ENCODE peak calls at places on chromosomes 1 and 21, in seven cellular contexts. One of them, this sample, is unnamed. For H3K36me3, the result is how much of the 10 kb centered on the place peaks cover.

GRCh38 chr1:30755334-30755733 is 2.2 kb downstream of the LAPTM5 start:
- DNase-seq in Panc1: no peak
- DNase-seq in prostate gland: no peak
- DNase-seq in spleen: peak
- DNase-seq in suprapubic skin: no peak
- DNase-seq in upper lobe of left lung: no peak
- DNase-seq in HCT116: no peak
- DNase-seq in this sample: no peak

GRCh38 chr1:220877348-220878095 is 1.7 kb upstream of the HLX start:
- DNase-seq in Panc1: no peak
- DNase-seq in prostate gland: no peak
- DNase-seq in spleen: no peak
- DNase-seq in suprapubic skin: no peak
- DNase-seq in upper lobe of left lung: peak
- DNase-seq in HCT116: no peak
- DNase-seq in this sample: no peak

GRCh38 chr1:17731460-17731859 is 23.7 kb upstream of the ACTL8 start:
- DNase-seq in Panc1: no peak
- DNase-seq in prostate gland: no peak
- DNase-seq in spleen: no peak
- DNase-seq in suprapubic skin: no peak
- DNase-seq in upper lobe of left lung: no peak
- DNase-seq in HCT116: no peak
- DNase-seq in this sample: no peak

GRCh38 chr1:20625176-20626097 is 7.8 kb upstream of the PINK1 start:
- DNase-seq in Panc1: no peak
- DNase-seq in prostate gland: no peak
- DNase-seq in spleen: no peak
- DNase-seq in suprapubic skin: no peak
- DNase-seq in upper lobe of left lung: no peak
- DNase-seq in HCT116: no peak
- DNase-seq in this sample: no peak

GRCh38 chr1:156414440-156415064 is 45.5 kb downstream of the RHBG start:
- DNase-seq in Panc1: no peak
- DNase-seq in prostate gland: no peak
- DNase-seq in spleen: no peak
- DNase-seq in suprapubic skin: no peak
- DNase-seq in upper lobe of left lung: no peak
- DNase-seq in HCT116: no peak
- DNase-seq in this sample: no peak

GRCh38 chr1:234140388-234140787 is 232.9 kb upstream of the COA6 start:
- DNase-seq in Panc1: no peak
- DNase-seq in prostate gland: no peak
- DNase-seq in spleen: no peak
- DNase-seq in suprapubic skin: no peak
- DNase-seq in upper lobe of left lung: no peak
- DNase-seq in HCT116: no peak
- DNase-seq in this sample: no peak

GRCh38 chr1:98704474-98704873 is 43.0 kb downstream of the SNX7 start:
- DNase-seq in Panc1: no peak
- DNase-seq in prostate gland: no peak
- DNase-seq in spleen: no peak
- DNase-seq in suprapubic skin: no peak
- DNase-seq in upper lobe of left lung: no peak
- DNase-seq in HCT116: no peak
- DNase-seq in this sample: no peak

GRCh38 chr1:206704239-206704638 is 19.5 kb downstream of the MAPKAPK2 start:
- DNase-seq in Panc1: no peak
- DNase-seq in prostate gland: no peak
- DNase-seq in spleen: no peak
- DNase-seq in suprapubic skin: peak
- DNase-seq in upper lobe of left lung: no peak
- DNase-seq in HCT116: no peak
- DNase-seq in this sample: peak

GRCh38 chr1:150234309-150234646 is 1.6 kb downstream of the ANP32E start:
- DNase-seq in Panc1: peak
- DNase-seq in prostate gland: no peak
- DNase-seq in spleen: no peak
- DNase-seq in suprapubic skin: no peak
- DNase-seq in upper lobe of left lung: peak
- DNase-seq in HCT116: no peak
- DNase-seq in this sample: no peak

GRCh38 chr1:245260883-245261282 is 106.1 kb downstream of the KIF26B start:
- DNase-seq in Panc1: no peak
- DNase-seq in prostate gland: no peak
- DNase-seq in spleen: no peak
- DNase-seq in suprapubic skin: no peak
- DNase-seq in upper lobe of left lung: no peak
- DNase-seq in HCT116: no peak
- DNase-seq in this sample: no peak

GRCh38 chr1:245258271-245258920 is 103.6 kb downstream of the KIF26B start:
- DNase-seq in Panc1: no peak
- DNase-seq in prostate gland: peak
- DNase-seq in spleen: no peak
- DNase-seq in suprapubic skin: no peak
- DNase-seq in upper lobe of left lung: peak
- DNase-seq in HCT116: no peak
- DNase-seq in this sample: no peak

GRCh38 chr1:245262876-245263625 is 108.3 kb downstream of the KIF26B start:
- DNase-seq in Panc1: no peak
- DNase-seq in prostate gland: no peak
- DNase-seq in spleen: no peak
- DNase-seq in suprapubic skin: no peak
- DNase-seq in upper lobe of left lung: no peak
- DNase-seq in HCT116: no peak
- DNase-seq in this sample: no peak

GRCh38 chr1:245261786-245262185 is 107.0 kb downstream of the KIF26B start:
- DNase-seq in Panc1: no peak
- DNase-seq in prostate gland: no peak
- DNase-seq in spleen: no peak
- DNase-seq in suprapubic skin: no peak
- DNase-seq in upper lobe of left lung: no peak
- DNase-seq in HCT116: no peak
- DNase-seq in this sample: no peak

DNA sequence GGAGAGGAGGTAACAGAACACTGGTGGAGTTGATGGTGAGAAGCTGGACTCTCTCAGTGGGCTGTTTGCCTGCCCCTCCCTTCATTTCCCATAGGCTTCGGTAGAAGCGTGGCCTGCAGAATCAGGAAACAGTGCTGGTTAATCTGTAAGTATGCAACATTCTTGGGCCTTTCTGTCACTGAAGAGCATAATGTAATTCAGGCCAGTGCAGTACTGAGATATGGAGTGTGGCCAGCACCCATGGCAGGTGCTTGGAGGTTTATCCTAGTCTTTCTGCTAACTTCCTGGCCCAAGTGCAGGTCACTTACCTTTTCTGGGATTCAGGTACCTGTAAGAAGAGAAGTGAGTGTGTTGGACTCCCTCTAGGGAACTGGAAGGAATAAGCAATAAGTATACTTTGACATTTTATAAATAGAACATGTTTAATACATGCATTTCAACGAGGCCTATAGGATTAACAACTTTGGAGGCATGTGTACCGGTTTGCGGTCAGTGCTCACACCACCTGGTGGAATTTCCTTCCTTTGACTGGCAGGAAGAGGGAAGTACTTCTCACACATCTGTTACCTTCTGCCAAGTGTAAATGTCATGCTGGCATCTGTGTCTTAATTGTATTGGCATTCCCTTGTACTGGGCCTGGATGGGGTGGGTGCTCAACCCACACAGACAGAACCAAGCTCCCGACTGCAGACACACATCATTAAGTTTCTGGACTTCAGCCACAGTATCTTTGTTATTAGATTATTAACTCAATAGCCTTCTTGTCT is 105.5 kb downstream of the KIF26B start:
- DNase-seq in Panc1: no peak
- DNase-seq in prostate gland: no peak
- DNase-seq in spleen: no peak
- DNase-seq in suprapubic skin: no peak
- DNase-seq in upper lobe of left lung: no peak
- DNase-seq in HCT116: no peak
- DNase-seq in this sample: no peak
- TF ChIP-seq POLR2AphosphoS5 in Panc1: no peak
- TF ChIP-seq POLR2AphosphoS5 in prostate gland: no peak
- TF ChIP-seq POLR2AphosphoS5 in spleen: no peak
- TF ChIP-seq POLR2AphosphoS5 in suprapubic skin: no peak
- TF ChIP-seq POLR2AphosphoS5 in upper lobe of left lung: no peak
- TF ChIP-seq POLR2AphosphoS5 in HCT116: no peak
- TF ChIP-seq POLR2AphosphoS5 in this sample: no peak

GRCh38 chr21:41483415-41483814 is 24.5 kb downstream of the TMPRSS2 start:
- DNase-seq in Panc1: no peak
- DNase-seq in prostate gland: no peak
- DNase-seq in spleen: peak
- DNase-seq in suprapubic skin: no peak
- DNase-seq in upper lobe of left lung: no peak
- DNase-seq in HCT116: no peak
- DNase-seq in this sample: no peak

GRCh38 chr21:41481191-41481590 is 26.8 kb downstream of the TMPRSS2 start:
- DNase-seq in Panc1: no peak
- DNase-seq in prostate gland: no peak
- DNase-seq in spleen: no peak
- DNase-seq in suprapubic skin: no peak
- DNase-seq in upper lobe of left lung: no peak
- DNase-seq in HCT116: no peak
- DNase-seq in this sample: no peak

GRCh38 chr21:41482321-41482720 is 25.6 kb downstream of the TMPRSS2 start:
- DNase-seq in Panc1: no peak
- DNase-seq in prostate gland: no peak
- DNase-seq in spleen: no peak
- DNase-seq in suprapubic skin: no peak
- DNase-seq in upper lobe of left lung: no peak
- DNase-seq in HCT116: no peak
- DNase-seq in this sample: no peak

GRCh38 chr21:41482980-41483379 is 25.0 kb downstream of the TMPRSS2 start:
- DNase-seq in Panc1: no peak
- DNase-seq in prostate gland: no peak
- DNase-seq in spleen: no peak
- DNase-seq in suprapubic skin: no peak
- DNase-seq in upper lobe of left lung: no peak
- DNase-seq in HCT116: no peak
- DNase-seq in this sample: no peak

GRCh38 chr21:41483973-41484372 is 24.0 kb downstream of the TMPRSS2 start:
- DNase-seq in Panc1: no peak
- DNase-seq in prostate gland: no peak
- DNase-seq in spleen: peak
- DNase-seq in suprapubic skin: no peak
- DNase-seq in upper lobe of left lung: no peak
- DNase-seq in HCT116: no peak
- DNase-seq in this sample: no peak
- H3K36me3 ChIP-seq in Panc1: under half
- H3K36me3 ChIP-seq in prostate gland: under half
- H3K36me3 ChIP-seq in spleen: under half
- H3K36me3 ChIP-seq in suprapubic skin: under half
- H3K36me3 ChIP-seq in upper lobe of left lung: under half
- H3K36me3 ChIP-seq in HCT116: under half
- H3K36me3 ChIP-seq in this sample: under half

GRCh38 chr1:181104042-181104789 is 15.7 kb downstream of the IER5 start:
- DNase-seq in Panc1: no peak
- DNase-seq in prostate gland: no peak
- DNase-seq in spleen: no peak
- DNase-seq in suprapubic skin: no peak
- DNase-seq in upper lobe of left lung: no peak
- DNase-seq in HCT116: no peak
- DNase-seq in this sample: no peak

GRCh38 chr1:181106479-181106878 is 18.0 kb downstream of the IER5 start:
- DNase-seq in Panc1: no peak
- DNase-seq in prostate gland: no peak
- DNase-seq in spleen: no peak
- DNase-seq in suprapubic skin: no peak
- DNase-seq in upper lobe of left lung: no peak
- DNase-seq in HCT116: no peak
- DNase-seq in this sample: no peak

GRCh38 chr1:181106022-181106312 is 17.5 kb downstream of the IER5 start:
- DNase-seq in Panc1: no peak
- DNase-seq in prostate gland: no peak
- DNase-seq in spleen: no peak
- DNase-seq in suprapubic skin: no peak
- DNase-seq in upper lobe of left lung: no peak
- DNase-seq in HCT116: no peak
- DNase-seq in this sample: no peak

GRCh38 chr1:181104790-181105133 is 16.3 kb downstream of the IER5 start:
- DNase-seq in Panc1: no peak
- DNase-seq in prostate gland: no peak
- DNase-seq in spleen: no peak
- DNase-seq in suprapubic skin: peak
- DNase-seq in upper lobe of left lung: no peak
- DNase-seq in HCT116: no peak
- DNase-seq in this sample: peak

DNA sequence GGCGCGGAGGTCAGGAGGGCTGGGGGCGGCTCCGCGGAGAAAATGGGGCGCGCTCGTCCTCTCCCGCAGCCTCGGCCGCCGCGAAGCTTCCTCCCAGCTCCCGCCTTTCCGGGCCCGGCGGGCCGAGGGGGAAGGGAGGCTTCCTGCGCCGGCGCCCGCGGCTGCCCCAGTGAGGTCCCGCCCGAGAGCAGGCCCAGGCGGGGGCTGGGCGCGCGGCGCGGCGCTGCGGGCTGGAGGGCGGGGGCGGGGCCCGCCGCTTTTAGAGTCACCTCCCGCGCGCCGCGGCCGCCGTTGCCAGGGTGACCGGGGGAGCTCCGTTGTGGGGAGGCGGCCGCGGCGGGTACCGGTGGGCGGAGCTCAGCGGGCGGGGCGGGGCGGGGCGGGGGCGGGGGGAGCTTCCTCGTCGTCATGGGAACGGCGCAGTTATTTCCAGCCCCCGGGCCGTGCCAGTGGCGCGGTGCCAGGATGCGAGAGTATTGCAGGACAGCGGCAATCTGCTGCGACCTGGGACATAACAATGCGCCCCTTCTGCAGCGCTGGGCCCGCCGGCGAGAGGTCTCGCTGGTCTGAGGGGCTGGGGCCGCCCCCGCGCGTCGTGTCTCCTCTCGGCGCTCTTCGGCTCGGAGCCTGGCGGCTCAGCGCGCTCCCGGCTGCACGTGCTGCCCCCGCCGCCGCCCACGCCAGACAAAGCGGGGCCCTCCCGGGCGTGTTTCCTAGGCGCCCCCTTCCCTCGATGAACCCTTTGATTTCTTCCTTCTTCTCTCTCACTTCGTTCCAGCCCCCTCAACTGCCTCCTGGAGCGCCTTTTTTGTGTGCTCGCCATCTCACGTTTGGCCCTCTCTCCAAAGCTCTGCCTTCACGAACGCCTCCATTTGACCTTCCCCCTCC is 16.9 kb downstream of the IER5 start:
- DNase-seq in Panc1: no peak
- DNase-seq in prostate gland: peak
- DNase-seq in spleen: peak
- DNase-seq in suprapubic skin: peak
- DNase-seq in upper lobe of left lung: peak
- DNase-seq in HCT116: peak
- DNase-seq in this sample: peak
- TF ChIP-seq POLR2AphosphoS5 in Panc1: no peak
- TF ChIP-seq POLR2AphosphoS5 in prostate gland: peak
- TF ChIP-seq POLR2AphosphoS5 in spleen: peak
- TF ChIP-seq POLR2AphosphoS5 in suprapubic skin: peak
- TF ChIP-seq POLR2AphosphoS5 in upper lobe of left lung: peak
- TF ChIP-seq POLR2AphosphoS5 in HCT116: peak
- TF ChIP-seq POLR2AphosphoS5 in this sample: peak

DNA sequence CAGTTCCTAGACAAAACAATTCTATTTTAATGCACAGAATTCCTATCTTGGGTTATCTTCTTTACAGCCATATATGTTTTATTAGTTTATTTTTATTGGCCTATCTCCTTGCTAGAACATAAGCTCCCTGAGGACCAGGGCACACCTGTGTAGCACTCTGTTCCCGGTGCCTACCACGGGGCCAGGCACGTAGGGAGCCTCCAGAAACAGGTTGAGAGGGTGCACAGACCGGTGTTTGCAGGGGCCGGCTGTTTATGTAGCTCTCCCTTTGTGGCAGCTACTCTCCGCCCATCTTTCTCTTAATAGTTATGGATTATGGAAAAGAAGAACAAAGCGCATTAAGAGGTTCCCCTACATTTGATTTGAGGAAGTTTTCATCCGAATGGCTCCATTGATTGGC is 447.2 kb downstream of the CAMTA1 start:
- DNase-seq in Panc1: no peak
- DNase-seq in prostate gland: no peak
- DNase-seq in spleen: no peak
- DNase-seq in suprapubic skin: no peak
- DNase-seq in upper lobe of left lung: no peak
- DNase-seq in HCT116: no peak
- DNase-seq in this sample: no peak
- H3K36me3 ChIP-seq in Panc1: under half
- H3K36me3 ChIP-seq in prostate gland: under half
- H3K36me3 ChIP-seq in spleen: under half
- H3K36me3 ChIP-seq in suprapubic skin: under half
- H3K36me3 ChIP-seq in upper lobe of left lung: under half
- H3K36me3 ChIP-seq in HCT116: under half
- H3K36me3 ChIP-seq in this sample: under half